ENCODE peak calls at places on chromosomes 16 and 17, in ten cellular contexts. P, N, A, J, F, W, X, U, B and Z are unnamed samples.

GRCh38 chr17:80949451-80950421 is 41.9 kb upstream of the CHMP6 start:
- DNase-seq in P (peak; percentile 40), N (no peak), A (no peak), J (no peak), F (no peak), W (no peak), X (no peak), U (no peak), B (no peak), Z (peak; percentile 50)

GRCh38 chr16:53881371-53881770 is 177.4 kb downstream of the FTO start:
- DNase-seq in P (no peak), N (no peak), A (no peak), J (no peak), F (no peak), W (no peak), X (no peak), U (no peak), B (no peak), Z (no peak)

GRCh38 chr17:57916925-57917858 is 38.0 kb downstream of the CUEDC1 start:
- DNase-seq in P (peak; percentile 72), N (no peak), A (no peak), J (no peak), F (no peak), W (no peak), X (peak; percentile 28), U (no peak), B (peak; percentile 98), Z (no peak)

GRCh38 chr16:84885024-84885910 is 65.5 kb downstream of the CRISPLD2 start:
- DNase-seq in P (peak; percentile 63), N (no peak), A (no peak), J (no peak), F (no peak), W (no peak), X (no peak), U (no peak), B (no peak), Z (no peak)

GRCh38 chr16:65202461-65202860 is 80.6 kb upstream of the CDH11 start:
- DNase-seq in P (no peak), N (no peak), A (no peak), J (no peak), F (no peak), W (no peak), X (no peak), U (no peak), B (no peak), Z (no peak)

GRCh38 chr16:5216681-5217080 is 119.1 kb upstream of the EEF2KMT start:
- DNase-seq in P (no peak), N (no peak), A (no peak), J (no peak), F (no peak), W (no peak), X (no peak), U (no peak), B (no peak), Z (no peak)

GRCh38 chr17:68396226-68396780 is 61.0 kb downstream of the WIPI1 start:
- DNase-seq in P (no peak), N (no peak), A (no peak), J (no peak), F (no peak), W (no peak), X (no peak), U (no peak), B (no peak), Z (no peak)

GRCh38 chr16:10183606-10183959 is 1.4 kb upstream of the GRIN2A start:
- DNase-seq in P (no peak), N (no peak), A (no peak), J (no peak), F (no peak), W (no peak), X (no peak), U (no peak), B (no peak), Z (no peak)

GRCh38 chr17:22128171-22128570 is 435.8 kb downstream of the KCNJ18 start:
- DNase-seq in P (no peak), N (no peak), A (no peak), J (no peak), F (no peak), W (no peak), X (no peak), U (no peak), B (no peak), Z (no peak)

GRCh38 chr17:19727466-19728113 is 11.2 kb upstream of the SLC47A2 start:
- DNase-seq in P (peak; percentile 69), N (no peak), A (peak; percentile 62), J (no peak), F (no peak), W (no peak), X (no peak), U (peak; percentile 56), B (peak; percentile 65), Z (no peak)

GRCh38 chr16:17299790-17300189 is 171.0 kb downstream of the XYLT1 start:
- DNase-seq in P (no peak), N (no peak), A (no peak), J (no peak), F (no peak), W (no peak), X (no peak), U (no peak), B (no peak), Z (no peak)